ENCODE peak calls at places on chromosomes 5 and 9, in six cellular contexts. L, X, J, M, P and A are unnamed samples.

GRCh38 chr9:94600715-94601114 is 7.1 kb upstream of the FBP2 start:
- DNase-seq in L (no peak), X (no peak), J (no peak), M (no peak), P (no peak), A (no peak)

GRCh38 chr9:115220339-115221009 is 102.5 kb upstream of the TNC start:
- DNase-seq in L (no peak), X (peak; percentile 46), J (no peak), M (no peak), P (no peak), A (no peak)

GRCh38 chr5:170612256-170612656 is 108.4 kb downstream of the KCNIP1 start:
- DNase-seq in L (no peak), X (no peak), J (no peak), M (no peak), P (no peak), A (no peak)

GRCh38 chr5:62041364-62041763 is 264.6 kb upstream of the KIF2A start:
- DNase-seq in L (no peak), X (no peak), J (no peak), M (no peak), P (no peak), A (no peak)

GRCh38 chr9:137305060-137305787 is 3.2 kb upstream of the NRARP start:
- DNase-seq in L (no peak), X (peak; percentile 48), J (no peak), M (peak; percentile 87), P (no peak), A (peak; percentile 63)

GRCh38 chr9:5876711-5877110 is 14.0 kb upstream of the MLANA start:
- DNase-seq in L (no peak), X (no peak), J (no peak), M (no peak), P (no peak), A (no peak)

GRCh38 chr5:175393922-175394321 is 50.1 kb downstream of the DRD1 start:
- DNase-seq in L (no peak), X (no peak), J (no peak), M (no peak), P (no peak), A (no peak)

GRCh38 chr5:60514152-60514551 is 185.8 kb downstream of the DEPDC1B start:
- DNase-seq in L (no peak), X (no peak), J (no peak), M (no peak), P (no peak), A (no peak)

GRCh38 chr5:91283326-91283725 is 99.8 kb downstream of the ARRDC3 start:
- DNase-seq in L (no peak), X (no peak), J (peak; percentile 34), M (no peak), P (no peak), A (no peak)

GRCh38 chr5:104370523-104370922 is 807.9 kb upstream of the NUDT12 start:
- DNase-seq in L (no peak), X (no peak), J (no peak), M (no peak), P (no peak), A (no peak)

GRCh38 chr9:93859431-93860215 is 95.5 kb downstream of the BARX1 start:
- DNase-seq in L (no peak), X (no peak), J (no peak), M (no peak), P (no peak), A (no peak)

GRCh38 chr5:116696356-116696755 is 121.7 kb upstream of the SEMA6A start:
- DNase-seq in L (no peak), X (no peak), J (no peak), M (no peak), P (no peak), A (no peak)

GRCh38 chr9:113360242-113360842 is 11.0 kb downstream of the BSPRY start:
- DNase-seq in L (no peak), X (no peak), J (no peak), M (no peak), P (no peak), A (no peak)

GRCh38 chr5:174436805-174437204 is 287.6 kb upstream of the MSX2 start:
- DNase-seq in L (no peak), X (no peak), J (no peak), M (no peak), P (no peak), A (no peak)

GRCh38 chr9:76987594-76988200 is 31.8 kb upstream of the FOXB2 start:
- DNase-seq in L (no peak), X (peak; percentile 55), J (peak; percentile 51), M (peak; percentile 20), P (peak; percentile 80), A (peak; percentile 14)

GRCh38 chr9:19114680-19115270 is 12.1 kb upstream of the HAUS6 start:
- DNase-seq in L (no peak), X (no peak), J (peak; percentile 63), M (no peak), P (no peak), A (no peak)

GRCh38 chr5:81517462-81517861 is 123.5 kb upstream of the ACOT12 start:
- DNase-seq in L (no peak), X (no peak), J (no peak), M (no peak), P (no peak), A (no peak)

GRCh38 chr5:58113172-58113571 is 346.7 kb downstream of the PLK2 start:
- DNase-seq in L (no peak), X (no peak), J (no peak), M (no peak), P (no peak), A (no peak)

GRCh38 chr5:52759381-52759780 is 28.3 kb upstream of the ITGA1 start:
- DNase-seq in L (no peak), X (no peak), J (no peak), M (no peak), P (no peak), A (no peak)

GRCh38 chr9:114911167-114911821 is 19.1 kb downstream of the TNFSF8 start:
- DNase-seq in L (no peak), X (peak; percentile 37), J (peak; percentile 52), M (no peak), P (no peak), A (no peak)

GRCh38 chr9:97984188-97985057 is 1.3 kb downstream of the ANP32B start:
- DNase-seq in L (no peak), X (peak; percentile 65), J (peak; percentile 62), M (peak; percentile 84), P (peak; percentile 88), A (peak; percentile 28)